ENCODE peak calls at places on chromosomes 4 and X, in eight cellular contexts. C is pancreas; Y is CD8-positive, alpha-beta T cell; Q is heart left ventricle; D is left lung; Z is SJCRH30; P is K562; U is testis. J is an unnamed sample. For H3K4me1, the result is how much of the 10 kb centered on the place peaks cover.

GRCh38 chr4:10554694-10555093 is 97.5 kb upstream of the ZNF518B start:
- DNase-seq in C (peak), Y (peak), Q (no peak), D (no peak), Z (peak), P (peak), U (peak), J (no peak)

GRCh38 chrX:74449322-74449936 is 28.1 kb downstream of the SLC16A2 start:
- DNase-seq in C (no peak), Y (peak), Q (no peak), D (no peak), Z (peak), P (no peak), U (no peak), J (no peak)

GRCh38 chrX:41373989-41374606 is 40.1 kb downstream of the DDX3X start:
- DNase-seq in C (no peak), Y (no peak), Q (no peak), D (no peak), Z (no peak), P (no peak), U (no peak), J (no peak)

GRCh38 chr4:118682928-118683327 is 2.3 kb upstream of the METTL14 start:
- DNase-seq in C (no peak), Y (no peak), Q (no peak), D (no peak), Z (peak), P (peak), U (no peak), J (no peak)

GRCh38 chrX:69062493-69062892 is 102.8 kb downstream of the PJA1 start:
- DNase-seq in C (no peak), Y (no peak), Q (no peak), D (no peak), Z (no peak), P (no peak), U (no peak), J (no peak)

GRCh38 chr4:168434993-168435392 is 45.3 kb downstream of the DDX60L start:
- DNase-seq in C (no peak), Y (no peak), Q (no peak), D (no peak), Z (no peak), P (no peak), U (no peak), J (no peak)

GRCh38 chr4:127737295-127737694 is 7.1 kb downstream of the SLC25A31 start:
- DNase-seq in C (no peak), Y (no peak), Q (no peak), D (no peak), Z (no peak), P (peak), U (no peak), J (no peak)

GRCh38 chr4:66577922-66578321 is 907.6 kb upstream of the EPHA5 start:
- DNase-seq in C (no peak), Y (no peak), Q (no peak), D (no peak), Z (no peak), P (no peak), U (no peak), J (no peak)

GRCh38 chrX:43559643-43560042 is 96.5 kb upstream of the MAOA start:
- DNase-seq in C (peak), Y (peak), Q (peak), D (peak), Z (peak), P (peak), U (peak), J (peak)

GRCh38 chr4:176334066-176334465 is 14.3 kb downstream of the SPCS3 start:
- DNase-seq in C (no peak), Y (no peak), Q (no peak), D (no peak), Z (no peak), P (no peak), U (no peak), J (no peak)

GRCh38 chr4:176335421-176335820 is 15.7 kb downstream of the SPCS3 start:
- DNase-seq in C (no peak), Y (no peak), Q (no peak), D (no peak), Z (no peak), P (no peak), U (no peak), J (no peak)

GRCh38 chr4:176333076-176333475 is 13.3 kb downstream of the SPCS3 start:
- DNase-seq in C (no peak), Y (no peak), Q (no peak), D (no peak), Z (no peak), P (no peak), U (no peak), J (no peak)
- H3K27ac ChIP-seq in C (no peak), Y (no peak), Q (no peak), D (no peak), Z (no peak), P (no peak), U (no peak), J (no peak)

GRCh38 chr4:5753366-5753765 is 42.4 kb downstream of the EVC start:
- DNase-seq in C (no peak), Y (no peak), Q (no peak), D (no peak), Z (no peak), P (no peak), U (no peak), J (no peak)
- H3K4me3 ChIP-seq in C (no peak), Y (no peak), Q (no peak), D (no peak), Z (no peak), P (no peak), U (no peak), J (no peak)

DNA sequence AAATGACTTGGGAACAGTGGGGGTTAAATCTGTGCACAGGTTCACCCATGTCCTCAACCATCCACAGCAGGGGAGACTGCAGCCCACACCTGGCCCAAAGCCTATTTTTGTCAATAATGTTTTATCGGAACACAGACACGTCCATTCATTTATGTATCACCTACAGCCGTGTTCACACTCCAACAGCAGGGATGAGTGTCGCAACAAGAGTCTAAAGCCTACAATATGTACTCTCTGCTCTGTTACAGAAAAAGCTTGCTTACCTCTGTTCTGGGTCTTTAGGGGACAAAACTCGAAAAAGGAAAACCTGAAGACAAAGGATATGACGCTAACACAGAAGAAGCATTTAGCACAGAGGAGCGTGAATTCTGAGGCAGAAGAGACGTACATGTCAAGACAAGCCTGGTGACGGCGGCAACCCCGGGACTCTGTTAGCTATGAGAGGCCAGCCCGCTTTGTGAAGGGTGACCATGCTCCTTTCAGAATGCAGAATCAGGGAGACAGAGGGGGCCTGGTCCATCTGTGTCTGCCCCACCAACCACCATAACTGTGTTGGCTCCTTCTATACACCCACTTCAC is 45.5 kb downstream of the AFAP1 start:
- DNase-seq in C (no peak), Y (no peak), Q (no peak), D (no peak), Z (no peak), P (no peak), U (no peak), J (no peak)
- H3K4me1 ChIP-seq in C (under half), Y (under half), Q (under half), D (under half), Z (under half), P (under half), U (under half), J (under half)

GRCh38 chrX:12949927-12950656 is 24.8 kb upstream of the TMSB4X start:
- DNase-seq in C (peak), Y (peak), Q (peak), D (peak), Z (peak), P (peak), U (peak), J (no peak)
- H3K27ac ChIP-seq in C (no peak), Y (peak), Q (peak), D (peak), Z (peak), P (peak), U (no peak), J (no peak)

DNA sequence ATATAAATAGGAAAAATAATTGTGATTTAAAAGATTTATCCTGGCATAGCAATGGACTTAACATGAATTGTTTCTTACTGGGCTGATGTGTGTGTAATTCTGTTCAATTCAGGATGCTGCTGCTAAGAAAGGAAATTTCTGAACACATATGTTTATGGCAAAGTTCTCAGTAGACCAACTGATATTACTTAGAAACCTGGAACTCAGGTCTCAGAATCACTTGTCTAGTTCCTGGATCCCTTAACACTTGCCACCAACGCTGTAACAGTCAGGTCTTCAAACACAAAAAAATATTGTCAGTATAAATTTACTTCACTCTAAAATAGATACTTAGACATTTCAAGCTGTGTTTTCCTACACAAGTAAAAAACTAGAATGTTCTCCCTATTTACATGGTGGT is 5.5 kb downstream of the CASP3 start:
- DNase-seq in C (no peak), Y (no peak), Q (no peak), D (no peak), Z (no peak), P (no peak), U (no peak), J (no peak)
- H3K4me3 ChIP-seq in C (no peak), Y (no peak), Q (no peak), D (no peak), Z (no peak), P (no peak), U (no peak), J (no peak)

GRCh38 chr4:41129936-41130440 is 84.4 kb downstream of the APBB2 start:
- DNase-seq in C (no peak), Y (no peak), Q (no peak), D (no peak), Z (no peak), P (no peak), U (no peak), J (no peak)
- H3K4me1 ChIP-seq in C (under half), Y (under half), Q (under half), D (under half), Z (under half), P (under half), U (under half), J (under half)

DNA sequence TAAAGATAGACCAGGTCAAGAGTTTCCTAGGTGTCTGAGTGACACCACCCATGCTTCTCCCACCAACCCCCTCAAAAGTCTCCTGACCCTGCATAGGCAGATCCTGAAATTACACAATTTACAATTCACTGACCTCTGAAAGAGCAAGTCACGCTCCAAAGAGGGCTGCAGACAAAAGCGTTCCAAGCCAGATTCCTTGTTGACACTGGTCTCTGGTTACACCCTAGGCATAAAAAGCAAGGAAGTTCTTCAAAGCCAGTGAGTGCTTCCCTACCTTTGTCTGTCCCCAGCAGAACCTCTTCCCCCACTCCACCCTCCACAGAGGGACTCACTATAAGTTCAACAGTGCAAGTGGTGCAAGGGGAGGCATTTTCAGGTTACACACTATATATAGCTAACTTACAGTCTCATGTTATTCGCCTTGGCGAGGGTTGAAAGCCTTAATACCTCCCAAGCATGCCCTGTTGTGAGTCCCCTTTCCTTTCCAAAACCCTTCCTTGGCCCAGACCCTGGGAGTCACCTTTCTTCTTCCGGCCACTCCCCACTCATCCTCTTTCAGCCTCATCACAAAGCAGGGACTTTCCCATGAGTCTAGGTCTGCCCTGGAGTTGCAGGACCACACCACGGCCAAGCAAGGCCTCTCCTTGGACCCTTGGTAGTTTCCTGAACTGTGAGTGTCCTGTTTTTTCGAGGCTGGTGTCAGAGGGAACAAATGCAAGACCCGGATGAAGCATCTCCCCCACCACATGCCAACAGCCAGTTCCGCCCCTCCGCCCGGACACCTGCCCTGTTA is 58.0 kb upstream of the KLF3 start:
- DNase-seq in C (no peak), Y (no peak), Q (no peak), D (no peak), Z (peak), P (peak), U (no peak), J (no peak)
- H3K27ac ChIP-seq in C (no peak), Y (no peak), Q (no peak), D (peak), Z (no peak), P (peak), U (no peak), J (no peak)

GRCh38 chr4:74096265-74096980 is 2.6 kb downstream of the CXCL2 start:
- DNase-seq in C (no peak), Y (no peak), Q (no peak), D (no peak), Z (no peak), P (peak), U (no peak), J (no peak)

GRCh38 chr4:74095886-74096264 is 3.1 kb downstream of the CXCL2 start:
- DNase-seq in C (no peak), Y (no peak), Q (no peak), D (no peak), Z (no peak), P (no peak), U (no peak), J (no peak)

GRCh38 chr4:74098628-74098995 is 383 bp downstream of the CXCL2 start:
- DNase-seq in C (no peak), Y (no peak), Q (no peak), D (peak), Z (no peak), P (peak), U (no peak), J (no peak)

GRCh38 chr4:74097161-74097560 is 1.8 kb downstream of the CXCL2 start:
- DNase-seq in C (no peak), Y (no peak), Q (no peak), D (no peak), Z (no peak), P (no peak), U (no peak), J (no peak)

GRCh38 chr4:74097631-74098550 is 1.1 kb downstream of the CXCL2 start:
- DNase-seq in C (no peak), Y (no peak), Q (no peak), D (peak), Z (no peak), P (peak), U (no peak), J (no peak)
- H3K4me3 ChIP-seq in C (peak), Y (no peak), Q (peak), D (peak), Z (no peak), P (peak), U (no peak), J (no peak)

DNA sequence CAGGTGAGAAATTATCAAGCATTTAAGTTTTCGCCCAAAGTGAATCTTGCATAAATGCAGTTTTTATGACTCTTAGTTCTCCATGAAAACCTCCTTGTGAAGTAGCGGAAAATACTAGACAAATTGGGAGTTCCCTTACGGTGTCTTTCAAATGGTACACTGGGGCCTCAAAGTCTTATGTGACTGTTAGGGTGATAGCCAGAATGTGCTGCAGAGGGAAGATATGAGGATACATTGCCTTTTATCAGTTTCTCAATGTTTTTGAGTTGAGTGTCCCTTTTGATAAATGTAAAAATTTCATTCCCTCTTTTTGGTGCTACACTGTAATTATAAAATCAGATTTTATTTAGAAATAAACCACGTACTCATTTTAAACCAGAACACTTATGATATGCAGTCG is 2.7 kb downstream of the SH2D1A start:
- DNase-seq in C (no peak), Y (no peak), Q (no peak), D (no peak), Z (no peak), P (peak), U (no peak), J (no peak)
- H3K4me1 ChIP-seq in C (under half), Y (under half), Q (under half), D (under half), Z (under half), P (under half), U (under half), J (under half)

GRCh38 chr4:123546123-123546654 is 149.6 kb downstream of the SPRY1 start:
- DNase-seq in C (peak), Y (no peak), Q (no peak), D (no peak), Z (no peak), P (no peak), U (no peak), J (no peak)

GRCh38 chr4:123547818-123548200 is 151.2 kb downstream of the SPRY1 start:
- DNase-seq in C (no peak), Y (no peak), Q (no peak), D (no peak), Z (no peak), P (no peak), U (no peak), J (no peak)

GRCh38 chr4:123546661-123547060 is 150.1 kb downstream of the SPRY1 start:
- DNase-seq in C (no peak), Y (no peak), Q (no peak), D (no peak), Z (no peak), P (no peak), U (no peak), J (no peak)

GRCh38 chr4:123547167-123547817 is 150.7 kb downstream of the SPRY1 start:
- DNase-seq in C (peak), Y (no peak), Q (no peak), D (peak), Z (no peak), P (peak), U (no peak), J (peak)

DNA sequence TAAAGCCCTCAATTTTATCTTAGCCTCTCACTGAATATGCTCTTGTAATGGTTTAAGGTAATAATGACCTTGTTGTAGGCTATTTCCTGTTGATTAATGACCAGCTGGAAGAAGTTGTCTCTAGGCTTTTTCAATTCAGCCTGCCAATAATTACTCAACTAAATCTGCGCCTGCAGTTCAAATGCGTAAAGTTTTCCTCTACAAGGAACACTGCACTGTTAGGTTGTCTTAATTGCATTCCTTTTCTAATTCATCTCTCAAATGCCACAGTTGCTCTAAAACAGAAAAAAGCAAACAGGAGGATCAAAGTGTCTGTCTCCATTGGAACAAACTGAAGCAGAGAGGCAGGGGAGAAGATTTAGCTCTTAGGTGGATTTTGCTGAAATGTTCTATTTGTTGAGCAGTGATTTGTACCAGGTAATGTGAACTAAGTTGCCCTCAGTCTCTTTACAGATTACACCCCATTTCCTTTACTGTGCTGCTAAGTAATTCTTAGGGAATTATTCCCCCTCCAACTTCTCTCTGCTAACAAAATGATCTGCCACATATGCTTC is 149.1 kb downstream of the SPRY1 start:
- DNase-seq in C (no peak), Y (no peak), Q (no peak), D (no peak), Z (no peak), P (no peak), U (no peak), J (no peak)
- H3K27ac ChIP-seq in C (peak), Y (no peak), Q (no peak), D (peak), Z (no peak), P (no peak), U (no peak), J (no peak)

J was measured in iPS DF 6.9.